ENCODE peak calls at places on chromosome 1, in ten cellular contexts. One of them, this sample, is unnamed.
A peak's percentile ranks its signal among the peaks of the same experiment; 100 is the strongest.

GRCh38 chr1:209899948-209900347 is 38.1 kb upstream of the SYT14 start:
- DNase-seq in midbrain: no peak
- DNase-seq in naive thymus-derived CD8-positive, alpha-beta T cell: no peak
- DNase-seq in BJ: no peak
- DNase-seq in stimulated activated CD4-positive, alpha-beta T cell treated with anti-CD3 and anti-CD28 coated beads, Interleukin-2, amount 100 ng/mL, for 48 hours: peak; percentile 21
- DNase-seq in activated T-cell treated with anti-CD3 and anti-CD28 coated beads, Interleukin-2, amount 50 U/mL, for 72 hours: peak; percentile 41
- DNase-seq in left lobe of liver: no peak
- DNase-seq in nephron progenitor cell: peak; percentile 16
- DNase-seq in cardiac septum: no peak
- DNase-seq in small intestine: peak; percentile 17
- DNase-seq in this sample: no peak

GRCh38 chr1:19757641-19758040 is 42.1 kb downstream of the TMCO4 start:
- DNase-seq in midbrain: no peak
- DNase-seq in naive thymus-derived CD8-positive, alpha-beta T cell: no peak
- DNase-seq in BJ: no peak
- DNase-seq in stimulated activated CD4-positive, alpha-beta T cell treated with anti-CD3 and anti-CD28 coated beads, Interleukin-2, amount 100 ng/mL, for 48 hours: no peak
- DNase-seq in activated T-cell treated with anti-CD3 and anti-CD28 coated beads, Interleukin-2, amount 50 U/mL, for 72 hours: no peak
- DNase-seq in left lobe of liver: no peak
- DNase-seq in nephron progenitor cell: no peak
- DNase-seq in cardiac septum: no peak
- DNase-seq in small intestine: no peak
- DNase-seq in this sample: no peak

GRCh38 chr1:108791790-108792189 is 45.3 kb downstream of the STXBP3 start:
- DNase-seq in midbrain: no peak
- DNase-seq in naive thymus-derived CD8-positive, alpha-beta T cell: no peak
- DNase-seq in BJ: no peak
- DNase-seq in stimulated activated CD4-positive, alpha-beta T cell treated with anti-CD3 and anti-CD28 coated beads, Interleukin-2, amount 100 ng/mL, for 48 hours: no peak
- DNase-seq in activated T-cell treated with anti-CD3 and anti-CD28 coated beads, Interleukin-2, amount 50 U/mL, for 72 hours: no peak
- DNase-seq in left lobe of liver: no peak
- DNase-seq in nephron progenitor cell: no peak
- DNase-seq in cardiac septum: no peak
- DNase-seq in small intestine: no peak
- DNase-seq in this sample: no peak

GRCh38 chr1:186974774-186975181 is 146.0 kb downstream of the PLA2G4A start:
- DNase-seq in midbrain: no peak
- DNase-seq in naive thymus-derived CD8-positive, alpha-beta T cell: no peak
- DNase-seq in BJ: peak; percentile 99
- DNase-seq in stimulated activated CD4-positive, alpha-beta T cell treated with anti-CD3 and anti-CD28 coated beads, Interleukin-2, amount 100 ng/mL, for 48 hours: no peak
- DNase-seq in activated T-cell treated with anti-CD3 and anti-CD28 coated beads, Interleukin-2, amount 50 U/mL, for 72 hours: no peak
- DNase-seq in left lobe of liver: no peak
- DNase-seq in nephron progenitor cell: no peak
- DNase-seq in cardiac septum: no peak
- DNase-seq in small intestine: no peak
- DNase-seq in this sample: no peak

GRCh38 chr1:65190229-65190628 is 42.2 kb downstream of the AK4 start:
- DNase-seq in midbrain: no peak
- DNase-seq in naive thymus-derived CD8-positive, alpha-beta T cell: no peak
- DNase-seq in BJ: no peak
- DNase-seq in stimulated activated CD4-positive, alpha-beta T cell treated with anti-CD3 and anti-CD28 coated beads, Interleukin-2, amount 100 ng/mL, for 48 hours: no peak
- DNase-seq in activated T-cell treated with anti-CD3 and anti-CD28 coated beads, Interleukin-2, amount 50 U/mL, for 72 hours: no peak
- DNase-seq in left lobe of liver: no peak
- DNase-seq in nephron progenitor cell: no peak
- DNase-seq in cardiac septum: no peak
- DNase-seq in small intestine: no peak
- DNase-seq in this sample: no peak

GRCh38 chr1:2466834-2467554 is 9.1 kb upstream of the PLCH2 start:
- DNase-seq in midbrain: no peak
- DNase-seq in naive thymus-derived CD8-positive, alpha-beta T cell: no peak
- DNase-seq in BJ: no peak
- DNase-seq in stimulated activated CD4-positive, alpha-beta T cell treated with anti-CD3 and anti-CD28 coated beads, Interleukin-2, amount 100 ng/mL, for 48 hours: peak; percentile 25
- DNase-seq in activated T-cell treated with anti-CD3 and anti-CD28 coated beads, Interleukin-2, amount 50 U/mL, for 72 hours: peak; percentile 10
- DNase-seq in left lobe of liver: no peak
- DNase-seq in nephron progenitor cell: peak; percentile 71
- DNase-seq in cardiac septum: no peak
- DNase-seq in small intestine: no peak
- DNase-seq in this sample: peak; percentile 16

GRCh38 chr1:117240547-117240946 is 29.8 kb upstream of the VTCN1 start:
- DNase-seq in midbrain: no peak
- DNase-seq in naive thymus-derived CD8-positive, alpha-beta T cell: no peak
- DNase-seq in BJ: no peak
- DNase-seq in stimulated activated CD4-positive, alpha-beta T cell treated with anti-CD3 and anti-CD28 coated beads, Interleukin-2, amount 100 ng/mL, for 48 hours: no peak
- DNase-seq in activated T-cell treated with anti-CD3 and anti-CD28 coated beads, Interleukin-2, amount 50 U/mL, for 72 hours: no peak
- DNase-seq in left lobe of liver: no peak
- DNase-seq in nephron progenitor cell: no peak
- DNase-seq in cardiac septum: no peak
- DNase-seq in small intestine: no peak
- DNase-seq in this sample: no peak

GRCh38 chr1:201183209-201183608 is 7.4 kb upstream of the IGFN1 start:
- DNase-seq in midbrain: no peak
- DNase-seq in naive thymus-derived CD8-positive, alpha-beta T cell: no peak
- DNase-seq in BJ: no peak
- DNase-seq in stimulated activated CD4-positive, alpha-beta T cell treated with anti-CD3 and anti-CD28 coated beads, Interleukin-2, amount 100 ng/mL, for 48 hours: no peak
- DNase-seq in activated T-cell treated with anti-CD3 and anti-CD28 coated beads, Interleukin-2, amount 50 U/mL, for 72 hours: no peak
- DNase-seq in left lobe of liver: no peak
- DNase-seq in nephron progenitor cell: no peak
- DNase-seq in cardiac septum: no peak
- DNase-seq in small intestine: peak; percentile 49
- DNase-seq in this sample: no peak

GRCh38 chr1:21579788-21580187 is 70.6 kb downstream of the ALPL start:
- DNase-seq in midbrain: no peak
- DNase-seq in naive thymus-derived CD8-positive, alpha-beta T cell: no peak
- DNase-seq in BJ: no peak
- DNase-seq in stimulated activated CD4-positive, alpha-beta T cell treated with anti-CD3 and anti-CD28 coated beads, Interleukin-2, amount 100 ng/mL, for 48 hours: no peak
- DNase-seq in activated T-cell treated with anti-CD3 and anti-CD28 coated beads, Interleukin-2, amount 50 U/mL, for 72 hours: no peak
- DNase-seq in left lobe of liver: no peak
- DNase-seq in nephron progenitor cell: no peak
- DNase-seq in cardiac septum: no peak
- DNase-seq in small intestine: no peak
- DNase-seq in this sample: no peak

GRCh38 chr1:53468374-53468773 is 9.2 kb downstream of the DMRTB1 start:
- DNase-seq in midbrain: no peak
- DNase-seq in naive thymus-derived CD8-positive, alpha-beta T cell: no peak
- DNase-seq in BJ: no peak
- DNase-seq in stimulated activated CD4-positive, alpha-beta T cell treated with anti-CD3 and anti-CD28 coated beads, Interleukin-2, amount 100 ng/mL, for 48 hours: no peak
- DNase-seq in activated T-cell treated with anti-CD3 and anti-CD28 coated beads, Interleukin-2, amount 50 U/mL, for 72 hours: no peak
- DNase-seq in left lobe of liver: no peak
- DNase-seq in nephron progenitor cell: no peak
- DNase-seq in cardiac septum: no peak
- DNase-seq in small intestine: no peak
- DNase-seq in this sample: no peak

GRCh38 chr1:78003882-78004718 is 639 bp upstream of the DNAJB4 start:
- DNase-seq in midbrain: peak; percentile 55
- DNase-seq in naive thymus-derived CD8-positive, alpha-beta T cell: peak; percentile 42
- DNase-seq in BJ: peak; percentile 19
- DNase-seq in stimulated activated CD4-positive, alpha-beta T cell treated with anti-CD3 and anti-CD28 coated beads, Interleukin-2, amount 100 ng/mL, for 48 hours: peak; percentile 19
- DNase-seq in activated T-cell treated with anti-CD3 and anti-CD28 coated beads, Interleukin-2, amount 50 U/mL, for 72 hours: peak; percentile 74
- DNase-seq in left lobe of liver: no peak
- DNase-seq in nephron progenitor cell: peak; percentile 57
- DNase-seq in cardiac septum: peak; percentile 77
- DNase-seq in small intestine: no peak
- DNase-seq in this sample: peak; percentile 65

GRCh38 chr1:75133754-75134655 is at the start of gene LHX8:
- DNase-seq in midbrain: no peak
- DNase-seq in naive thymus-derived CD8-positive, alpha-beta T cell: no peak
- DNase-seq in BJ: no peak
- DNase-seq in stimulated activated CD4-positive, alpha-beta T cell treated with anti-CD3 and anti-CD28 coated beads, Interleukin-2, amount 100 ng/mL, for 48 hours: no peak
- DNase-seq in activated T-cell treated with anti-CD3 and anti-CD28 coated beads, Interleukin-2, amount 50 U/mL, for 72 hours: no peak
- DNase-seq in left lobe of liver: no peak
- DNase-seq in nephron progenitor cell: no peak
- DNase-seq in cardiac septum: no peak
- DNase-seq in small intestine: no peak
- DNase-seq in this sample: no peak

GRCh38 chr1:173202430-173203145 is 4.5 kb downstream of the TNFSF4 start:
- DNase-seq in midbrain: peak; percentile 51
- DNase-seq in naive thymus-derived CD8-positive, alpha-beta T cell: no peak
- DNase-seq in BJ: peak; percentile 77
- DNase-seq in stimulated activated CD4-positive, alpha-beta T cell treated with anti-CD3 and anti-CD28 coated beads, Interleukin-2, amount 100 ng/mL, for 48 hours: no peak
- DNase-seq in activated T-cell treated with anti-CD3 and anti-CD28 coated beads, Interleukin-2, amount 50 U/mL, for 72 hours: no peak
- DNase-seq in left lobe of liver: no peak
- DNase-seq in nephron progenitor cell: peak; percentile 8
- DNase-seq in cardiac septum: no peak
- DNase-seq in small intestine: peak; percentile 51
- DNase-seq in this sample: peak; percentile 63

GRCh38 chr1:177311111-177311510 is 140.4 kb downstream of the BRINP2 start:
- DNase-seq in midbrain: peak; percentile 53
- DNase-seq in naive thymus-derived CD8-positive, alpha-beta T cell: no peak
- DNase-seq in BJ: no peak
- DNase-seq in stimulated activated CD4-positive, alpha-beta T cell treated with anti-CD3 and anti-CD28 coated beads, Interleukin-2, amount 100 ng/mL, for 48 hours: no peak
- DNase-seq in activated T-cell treated with anti-CD3 and anti-CD28 coated beads, Interleukin-2, amount 50 U/mL, for 72 hours: no peak
- DNase-seq in left lobe of liver: no peak
- DNase-seq in nephron progenitor cell: no peak
- DNase-seq in cardiac septum: no peak
- DNase-seq in small intestine: no peak
- DNase-seq in this sample: no peak